ENCODE peak calls at places on chromosomes 2 and 18, in ten cellular contexts. One of them, this sample, is unnamed.
A peak's percentile ranks its signal among the peaks of the same experiment; 100 is the strongest.

GRCh38 chr18:48033770-48034650 is 103.6 kb upstream of the SMAD2 start:
- DNase-seq in GM06990: no peak
- DNase-seq in neural progenitor cell: no peak
- DNase-seq in hypothalamus: no peak
- DNase-seq in stromal cell of bone marrow: no peak
- DNase-seq in choroid plexus epithelial cell: no peak
- DNase-seq in ELR: no peak
- DNase-seq in adipocyte: no peak
- DNase-seq in GM13976: no peak
- DNase-seq in NCI-H2081: no peak
- DNase-seq in this sample: no peak

GRCh38 chr18:25282282-25282681 is 69.7 kb downstream of the ZNF521 start:
- DNase-seq in GM06990: no peak
- DNase-seq in neural progenitor cell: peak; percentile 16
- DNase-seq in hypothalamus: no peak
- DNase-seq in stromal cell of bone marrow: no peak
- DNase-seq in choroid plexus epithelial cell: no peak
- DNase-seq in ELR: no peak
- DNase-seq in adipocyte: no peak
- DNase-seq in GM13976: no peak
- DNase-seq in NCI-H2081: no peak
- DNase-seq in this sample: no peak

GRCh38 chr2:12254280-12254860 is 462.4 kb upstream of the TRIB2 start:
- DNase-seq in GM06990: no peak
- DNase-seq in neural progenitor cell: no peak
- DNase-seq in hypothalamus: no peak
- DNase-seq in stromal cell of bone marrow: no peak
- DNase-seq in choroid plexus epithelial cell: no peak
- DNase-seq in ELR: no peak
- DNase-seq in adipocyte: no peak
- DNase-seq in GM13976: no peak
- DNase-seq in NCI-H2081: no peak
- DNase-seq in this sample: no peak

GRCh38 chr2:9149388-9149660 is 57.3 kb upstream of the ASAP2 start:
- DNase-seq in GM06990: no peak
- DNase-seq in neural progenitor cell: no peak
- DNase-seq in hypothalamus: no peak
- DNase-seq in stromal cell of bone marrow: no peak
- DNase-seq in choroid plexus epithelial cell: no peak
- DNase-seq in ELR: no peak
- DNase-seq in adipocyte: no peak
- DNase-seq in GM13976: no peak
- DNase-seq in NCI-H2081: no peak
- DNase-seq in this sample: no peak

GRCh38 chr2:33013684-33014110 is 66.9 kb downstream of the LTBP1 start:
- DNase-seq in GM06990: no peak
- DNase-seq in neural progenitor cell: no peak
- DNase-seq in hypothalamus: no peak
- DNase-seq in stromal cell of bone marrow: no peak
- DNase-seq in choroid plexus epithelial cell: peak; percentile 60
- DNase-seq in ELR: peak; percentile 23
- DNase-seq in adipocyte: peak; percentile 54
- DNase-seq in GM13976: no peak
- DNase-seq in NCI-H2081: no peak
- DNase-seq in this sample: no peak

GRCh38 chr2:219643084-219643473 is 15.6 kb downstream of the SLC4A3 start:
- DNase-seq in GM06990: no peak
- DNase-seq in neural progenitor cell: no peak
- DNase-seq in hypothalamus: no peak
- DNase-seq in stromal cell of bone marrow: no peak
- DNase-seq in choroid plexus epithelial cell: no peak
- DNase-seq in ELR: no peak
- DNase-seq in adipocyte: no peak
- DNase-seq in GM13976: no peak
- DNase-seq in NCI-H2081: no peak
- DNase-seq in this sample: no peak

GRCh38 chr2:42105330-42106256 is 57.8 kb downstream of the PKDCC start:
- DNase-seq in GM06990: peak; percentile 69
- DNase-seq in neural progenitor cell: no peak
- DNase-seq in hypothalamus: no peak
- DNase-seq in stromal cell of bone marrow: no peak
- DNase-seq in choroid plexus epithelial cell: peak; percentile 45
- DNase-seq in ELR: peak; percentile 33
- DNase-seq in adipocyte: no peak
- DNase-seq in GM13976: peak; percentile 56
- DNase-seq in NCI-H2081: peak; percentile 55
- DNase-seq in this sample: no peak

GRCh38 chr2:186496401-186496800 is 10.3 kb downstream of the ZC3H15 start:
- DNase-seq in GM06990: no peak
- DNase-seq in neural progenitor cell: no peak
- DNase-seq in hypothalamus: no peak
- DNase-seq in stromal cell of bone marrow: no peak
- DNase-seq in choroid plexus epithelial cell: no peak
- DNase-seq in ELR: no peak
- DNase-seq in adipocyte: no peak
- DNase-seq in GM13976: no peak
- DNase-seq in NCI-H2081: no peak
- DNase-seq in this sample: no peak

GRCh38 chr2:65974067-65974723 is 460.7 kb upstream of the MEIS1 start:
- DNase-seq in GM06990: no peak
- DNase-seq in neural progenitor cell: no peak
- DNase-seq in hypothalamus: no peak
- DNase-seq in stromal cell of bone marrow: no peak
- DNase-seq in choroid plexus epithelial cell: no peak
- DNase-seq in ELR: peak; percentile 6
- DNase-seq in adipocyte: no peak
- DNase-seq in GM13976: no peak
- DNase-seq in NCI-H2081: no peak
- DNase-seq in this sample: peak; percentile 1

GRCh38 chr2:271917-272316 is 7.2 kb downstream of the ACP1 start:
- DNase-seq in GM06990: no peak
- DNase-seq in neural progenitor cell: no peak
- DNase-seq in hypothalamus: no peak
- DNase-seq in stromal cell of bone marrow: no peak
- DNase-seq in choroid plexus epithelial cell: no peak
- DNase-seq in ELR: no peak
- DNase-seq in adipocyte: no peak
- DNase-seq in GM13976: no peak
- DNase-seq in NCI-H2081: no peak
- DNase-seq in this sample: no peak